ENCODE peak calls at places on chromosomes 16 and 17, in eight cellular contexts. G is PC-9, W is retinal pigment epithelial cell, V is spleen, K is epithelial cell of esophagus, E is fibroblast of the aortic adventitia, F is hepatocyte, Z is choroid plexus epithelial cell. U is an unnamed sample.

GRCh38 chr17:56623383-56623782 is 29.9 kb downstream of the NOG start:
- DNase-seq in E (no peak), F (no peak), K (no peak), G (no peak), V (no peak), W (no peak), Z (no peak), U (no peak)

GRCh38 chr16:75197522-75198134 is 9.3 kb downstream of the CTRB2 start:
- DNase-seq in W (no peak), K (no peak), Z (peak; percentile 30), V (peak; percentile 23), G (no peak), E (no peak), F (no peak), U (no peak)

GRCh38 chr16:79409970-79410369 is 190.6 kb downstream of the MAF start:
- DNase-seq in Z (no peak), K (no peak), G (no peak), W (no peak), E (no peak), V (no peak), F (no peak), U (no peak)

GRCh38 chr17:10192963-10193362 is 5.4 kb downstream of the GAS7 start:
- DNase-seq in W (peak; percentile 82), E (peak; percentile 77), K (no peak), F (no peak), V (no peak), Z (peak; percentile 87), G (no peak), U (peak; percentile 36)

GRCh38 chr17:75654176-75654575 is 12.8 kb downstream of the RECQL5 start:
- DNase-seq in V (no peak), G (no peak), E (no peak), W (no peak), K (peak; percentile 43), Z (no peak), F (no peak), U (peak; percentile 9)

GRCh38 chr16:68257906-68258800 is 6.2 kb upstream of the SLC7A6 start:
- DNase-seq in E (no peak), V (no peak), Z (peak; percentile 77), K (peak; percentile 59), F (peak; percentile 87), W (peak; percentile 81), G (peak; percentile 80), U (peak; percentile 59)

GRCh38 chr17:81902023-81902652 is at the start of gene NPB:
- DNase-seq in K (no peak), G (no peak), W (no peak), Z (no peak), F (peak; percentile 68), V (no peak), E (no peak), U (no peak)

GRCh38 chr16:58912571-58912970 is 178.5 kb upstream of the GOT2 start:
- DNase-seq in G (no peak), F (no peak), V (no peak), E (no peak), Z (no peak), W (no peak), K (no peak), U (no peak)

GRCh38 chr17:44561237-44561623 is 3.9 kb downstream of the FZD2 start:
- DNase-seq in F (no peak), Z (no peak), W (no peak), V (no peak), E (no peak), K (no peak), G (no peak), U (no peak)

GRCh38 chr17:910503-911194 is 68.9 kb downstream of the NXN start:
- DNase-seq in G (no peak), Z (peak; percentile 27), W (no peak), V (no peak), E (peak; percentile 65), F (no peak), K (no peak), U (no peak)

GRCh38 chr17:43853546-43853945 is 6.6 kb downstream of the CD300LG start:
- DNase-seq in F (no peak), G (no peak), Z (no peak), K (no peak), V (no peak), E (no peak), W (no peak), U (no peak)

GRCh38 chr16:5006348-5007193 is 27.2 kb downstream of the NAGPA start:
- DNase-seq in W (no peak), V (peak; percentile 57), K (no peak), G (no peak), F (no peak), Z (no peak), E (no peak), U (no peak)

GRCh38 chr16:69384974-69385373 is 833 bp downstream of the TERF2 start:
- DNase-seq in G (no peak), K (no peak), V (no peak), Z (no peak), F (no peak), E (no peak), W (no peak), U (no peak)

DNA sequence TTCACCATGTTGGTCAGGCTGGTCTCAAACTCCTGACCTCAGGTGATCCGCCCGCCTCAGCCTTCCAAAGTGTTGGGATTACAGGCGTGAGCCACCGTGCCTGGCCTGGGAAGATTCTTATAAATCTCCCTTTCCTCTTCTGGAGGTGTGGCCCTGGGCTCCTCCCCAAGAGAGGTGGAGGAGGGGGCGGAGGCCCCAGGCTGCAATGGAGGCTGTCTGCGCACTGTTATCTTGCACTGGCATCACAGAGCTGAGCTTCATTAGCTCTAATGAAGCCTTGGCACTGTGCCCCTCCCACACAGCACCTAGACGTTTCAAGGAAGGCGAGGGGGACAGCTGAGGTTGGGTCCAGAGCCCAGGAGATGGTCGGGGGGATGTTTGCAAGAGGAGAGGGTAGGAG is 7.5 kb downstream of the ARHGAP23 start:
- DNase-seq in F (no peak), V (no peak), Z (no peak), K (no peak), E (no peak), W (no peak), G (no peak), U (no peak)
- TF ChIP-seq CTCF in F (no peak), V (no peak), Z (no peak), K (no peak), E (no peak), W (no peak), G (no peak), U (no peak)

GRCh38 chr16:88881675-88882357 is 15.4 kb upstream of the PABPN1L start:
- DNase-seq in V (no peak), Z (no peak), K (no peak), G (no peak), W (no peak), F (no peak), E (no peak), U (no peak)

GRCh38 chr16:88879788-88880055 is 13.3 kb upstream of the PABPN1L start:
- DNase-seq in F (no peak), K (no peak), Z (no peak), W (no peak), E (no peak), G (no peak), V (no peak), U (no peak)

GRCh38 chr16:88882358-88883030 is 16.0 kb upstream of the PABPN1L start:
- DNase-seq in E (no peak), W (no peak), V (no peak), F (no peak), Z (no peak), G (no peak), K (peak; percentile 21), U (no peak)

GRCh38 chr16:88880226-88881051 is 14.0 kb upstream of the PABPN1L start:
- DNase-seq in Z (no peak), F (no peak), K (no peak), E (no peak), V (no peak), G (no peak), W (no peak), U (no peak)

DNA sequence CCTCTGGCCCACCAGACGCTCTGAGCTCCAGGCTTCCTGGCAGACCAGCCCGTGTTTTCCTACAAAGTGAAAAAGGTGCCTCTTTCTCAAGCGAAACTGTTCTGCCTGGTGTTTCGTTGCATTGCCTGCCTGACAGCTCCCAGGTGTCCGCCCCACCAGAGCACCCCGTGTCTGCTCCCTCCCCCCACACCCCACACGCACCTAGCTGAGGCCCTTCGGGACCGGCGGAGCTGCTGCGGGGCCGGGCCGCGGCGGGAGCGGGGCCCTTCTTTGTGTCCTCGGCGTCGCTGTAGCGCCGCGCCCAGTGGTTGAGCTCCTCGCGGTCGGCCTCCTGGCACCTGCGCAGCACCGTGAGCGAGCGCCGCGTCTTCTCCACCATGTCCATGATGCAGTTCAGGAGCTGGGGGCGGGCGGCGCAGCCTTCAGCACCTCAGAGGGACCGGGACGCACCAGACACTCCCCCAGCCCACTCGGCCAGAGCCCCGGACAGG is 14.7 kb upstream of the PABPN1L start:
- DNase-seq in V (no peak), G (no peak), K (peak; percentile 40), W (no peak), F (no peak), Z (peak; percentile 6), E (no peak), U (no peak)
- H3K4me3 ChIP-seq in V (no peak overlapping the region), G (no peak overlapping the region), K (peak overlapping the region; percentile 21), W (no peak overlapping the region), F (no peak overlapping the region), Z (no peak overlapping the region), E (no peak overlapping the region), U (no peak overlapping the region)

DNA sequence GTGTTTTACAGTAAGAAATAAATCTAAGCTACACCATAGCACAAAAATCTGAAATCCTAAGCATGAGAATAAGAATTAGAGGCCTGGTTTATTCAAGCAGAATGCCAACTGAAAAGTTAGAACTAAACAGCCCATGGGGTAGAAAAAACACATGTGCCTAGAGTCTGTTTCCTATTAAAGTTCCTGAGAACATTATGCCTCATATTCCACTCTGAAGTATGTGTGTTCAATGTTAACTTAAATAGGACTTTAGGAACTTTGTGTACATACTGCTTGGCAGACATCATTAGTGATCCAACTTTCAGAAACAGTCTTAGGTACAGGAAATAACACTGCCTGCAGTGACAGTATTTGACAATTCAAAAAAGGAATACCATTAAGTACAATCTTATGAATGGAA is 18.2 kb downstream of the HEATR6 start:
- DNase-seq in V (no peak), K (no peak), E (no peak), W (no peak), F (no peak), Z (no peak), G (no peak), U (no peak)
- TF ChIP-seq CTCF in V (no peak), K (no peak), E (no peak), W (no peak), F (no peak), Z (no peak), G (no peak), U (no peak)

GRCh38 chr17:15101175-15101574 is 164.0 kb downstream of the PMP22 start:
- DNase-seq in V (no peak), Z (no peak), K (no peak), E (no peak), G (no peak), F (no peak), W (no peak), U (no peak)

GRCh38 chr17:15103785-15104184 is 161.3 kb downstream of the PMP22 start:
- DNase-seq in K (no peak), G (no peak), W (no peak), E (no peak), F (no peak), V (no peak), Z (no peak), U (no peak)

GRCh38 chr17:15109608-15110007 is 155.5 kb downstream of the PMP22 start:
- DNase-seq in Z (no peak), F (no peak), W (no peak), E (no peak), G (no peak), V (no peak), K (no peak), U (no peak)

GRCh38 chr17:15108992-15109391 is 156.1 kb downstream of the PMP22 start:
- DNase-seq in V (no peak), G (no peak), K (no peak), Z (no peak), E (no peak), W (no peak), F (no peak), U (no peak)

GRCh38 chr17:15106540-15106939 is 158.6 kb downstream of the PMP22 start:
- DNase-seq in Z (peak; percentile 36), V (no peak), W (no peak), F (peak; percentile 26), G (no peak), K (peak; percentile 77), E (no peak), U (no peak)
- H3K4me3 ChIP-seq in Z (no peak overlapping the region), V (no peak overlapping the region), W (no peak overlapping the region), F (no peak overlapping the region), G (no peak overlapping the region), K (no peak overlapping the region), E (no peak overlapping the region), U (no peak overlapping the region)